ENCODE peak calls at places on chromosome 3, in ten cellular contexts. One of them, this sample, is unnamed.

GRCh38 chr3:5160926-5161858 is 26.3 kb upstream of the EDEM1 start:
- DNase-seq in sciatic nerve: no peak
- DNase-seq in fibroblast of the conjunctiva: no peak
- DNase-seq in SK-MEL-5: no peak
- DNase-seq in WTC11: no peak
- DNase-seq in activated T-cell treated with anti-CD3 and anti-CD28 coated beads for 1 hour: no peak
- DNase-seq in C1 segment of cervical spinal cord: no peak
- DNase-seq in right atrium auricular region: no peak
- DNase-seq in memory B cell: no peak
- DNase-seq in activated CD4-positive, CD25-positive, alpha-beta regulatory T cell treated with anti-CD3 and anti-CD28 coated beads, Interleukin-2, amount 50 U/mL, for 16 hours: no peak
- DNase-seq in this sample: no peak

GRCh38 chr3:53045784-53046170 is at the start of gene SFMBT1:
- DNase-seq in sciatic nerve: peak
- DNase-seq in fibroblast of the conjunctiva: no peak
- DNase-seq in SK-MEL-5: peak
- DNase-seq in WTC11: peak
- DNase-seq in activated T-cell treated with anti-CD3 and anti-CD28 coated beads for 1 hour: peak
- DNase-seq in C1 segment of cervical spinal cord: peak
- DNase-seq in right atrium auricular region: no peak
- DNase-seq in memory B cell: no peak
- DNase-seq in activated CD4-positive, CD25-positive, alpha-beta regulatory T cell treated with anti-CD3 and anti-CD28 coated beads, Interleukin-2, amount 50 U/mL, for 16 hours: peak
- DNase-seq in this sample: peak

GRCh38 chr3:47512416-47513124 is 942 bp downstream of the ELP6 start:
- DNase-seq in sciatic nerve: peak
- DNase-seq in fibroblast of the conjunctiva: no peak
- DNase-seq in SK-MEL-5: peak
- DNase-seq in WTC11: no peak
- DNase-seq in activated T-cell treated with anti-CD3 and anti-CD28 coated beads for 1 hour: no peak
- DNase-seq in C1 segment of cervical spinal cord: peak
- DNase-seq in right atrium auricular region: no peak
- DNase-seq in memory B cell: no peak
- DNase-seq in activated CD4-positive, CD25-positive, alpha-beta regulatory T cell treated with anti-CD3 and anti-CD28 coated beads, Interleukin-2, amount 50 U/mL, for 16 hours: no peak
- DNase-seq in this sample: no peak

GRCh38 chr3:147191795-147192385 is 214.5 kb downstream of the ZIC4 start:
- DNase-seq in sciatic nerve: no peak
- DNase-seq in fibroblast of the conjunctiva: peak
- DNase-seq in SK-MEL-5: peak
- DNase-seq in WTC11: peak
- DNase-seq in activated T-cell treated with anti-CD3 and anti-CD28 coated beads for 1 hour: no peak
- DNase-seq in C1 segment of cervical spinal cord: peak
- DNase-seq in right atrium auricular region: no peak
- DNase-seq in memory B cell: no peak
- DNase-seq in activated CD4-positive, CD25-positive, alpha-beta regulatory T cell treated with anti-CD3 and anti-CD28 coated beads, Interleukin-2, amount 50 U/mL, for 16 hours: no peak
- DNase-seq in this sample: no peak

GRCh38 chr3:177201707-177202397 is 4.6 kb upstream of the TBL1XR1 start:
- DNase-seq in sciatic nerve: no peak
- DNase-seq in fibroblast of the conjunctiva: no peak
- DNase-seq in SK-MEL-5: peak
- DNase-seq in WTC11: no peak
- DNase-seq in activated T-cell treated with anti-CD3 and anti-CD28 coated beads for 1 hour: peak
- DNase-seq in C1 segment of cervical spinal cord: no peak
- DNase-seq in right atrium auricular region: peak
- DNase-seq in memory B cell: no peak
- DNase-seq in activated CD4-positive, CD25-positive, alpha-beta regulatory T cell treated with anti-CD3 and anti-CD28 coated beads, Interleukin-2, amount 50 U/mL, for 16 hours: peak
- DNase-seq in this sample: no peak

GRCh38 chr3:72844436-72844999 is 3.7 kb downstream of the SHQ1 start:
- DNase-seq in sciatic nerve: no peak
- DNase-seq in fibroblast of the conjunctiva: no peak
- DNase-seq in SK-MEL-5: no peak
- DNase-seq in WTC11: no peak
- DNase-seq in activated T-cell treated with anti-CD3 and anti-CD28 coated beads for 1 hour: no peak
- DNase-seq in C1 segment of cervical spinal cord: no peak
- DNase-seq in right atrium auricular region: no peak
- DNase-seq in memory B cell: no peak
- DNase-seq in activated CD4-positive, CD25-positive, alpha-beta regulatory T cell treated with anti-CD3 and anti-CD28 coated beads, Interleukin-2, amount 50 U/mL, for 16 hours: no peak
- DNase-seq in this sample: no peak

GRCh38 chr3:112000971-112001370 is 2.2 kb downstream of the TAGLN3 start:
- DNase-seq in sciatic nerve: no peak
- DNase-seq in fibroblast of the conjunctiva: no peak
- DNase-seq in SK-MEL-5: no peak
- DNase-seq in WTC11: no peak
- DNase-seq in activated T-cell treated with anti-CD3 and anti-CD28 coated beads for 1 hour: no peak
- DNase-seq in C1 segment of cervical spinal cord: no peak
- DNase-seq in right atrium auricular region: no peak
- DNase-seq in memory B cell: no peak
- DNase-seq in activated CD4-positive, CD25-positive, alpha-beta regulatory T cell treated with anti-CD3 and anti-CD28 coated beads, Interleukin-2, amount 50 U/mL, for 16 hours: no peak
- DNase-seq in this sample: no peak

GRCh38 chr3:12040902-12041301 is 36.7 kb downstream of the SYN2 start:
- DNase-seq in sciatic nerve: no peak
- DNase-seq in fibroblast of the conjunctiva: no peak
- DNase-seq in SK-MEL-5: no peak
- DNase-seq in WTC11: no peak
- DNase-seq in activated T-cell treated with anti-CD3 and anti-CD28 coated beads for 1 hour: no peak
- DNase-seq in C1 segment of cervical spinal cord: no peak
- DNase-seq in right atrium auricular region: no peak
- DNase-seq in memory B cell: no peak
- DNase-seq in activated CD4-positive, CD25-positive, alpha-beta regulatory T cell treated with anti-CD3 and anti-CD28 coated beads, Interleukin-2, amount 50 U/mL, for 16 hours: no peak
- DNase-seq in this sample: no peak

GRCh38 chr3:64190517-64191515 is 34.5 kb downstream of the PRICKLE2 start:
- DNase-seq in sciatic nerve: no peak
- DNase-seq in fibroblast of the conjunctiva: peak
- DNase-seq in SK-MEL-5: no peak
- DNase-seq in WTC11: no peak
- DNase-seq in activated T-cell treated with anti-CD3 and anti-CD28 coated beads for 1 hour: no peak
- DNase-seq in C1 segment of cervical spinal cord: no peak
- DNase-seq in right atrium auricular region: no peak
- DNase-seq in memory B cell: no peak
- DNase-seq in activated CD4-positive, CD25-positive, alpha-beta regulatory T cell treated with anti-CD3 and anti-CD28 coated beads, Interleukin-2, amount 50 U/mL, for 16 hours: no peak
- DNase-seq in this sample: no peak

GRCh38 chr3:156433138-156433537 is 121.8 kb downstream of the SSR3 start:
- DNase-seq in sciatic nerve: no peak
- DNase-seq in fibroblast of the conjunctiva: no peak
- DNase-seq in SK-MEL-5: no peak
- DNase-seq in WTC11: no peak
- DNase-seq in activated T-cell treated with anti-CD3 and anti-CD28 coated beads for 1 hour: no peak
- DNase-seq in C1 segment of cervical spinal cord: no peak
- DNase-seq in right atrium auricular region: no peak
- DNase-seq in memory B cell: no peak
- DNase-seq in activated CD4-positive, CD25-positive, alpha-beta regulatory T cell treated with anti-CD3 and anti-CD28 coated beads, Interleukin-2, amount 50 U/mL, for 16 hours: no peak
- DNase-seq in this sample: no peak

GRCh38 chr3:197487911-197488391 is 67.8 kb downstream of the BDH1 start:
- DNase-seq in sciatic nerve: peak
- DNase-seq in fibroblast of the conjunctiva: peak
- DNase-seq in SK-MEL-5: peak
- DNase-seq in WTC11: no peak
- DNase-seq in activated T-cell treated with anti-CD3 and anti-CD28 coated beads for 1 hour: no peak
- DNase-seq in C1 segment of cervical spinal cord: no peak
- DNase-seq in right atrium auricular region: peak
- DNase-seq in memory B cell: no peak
- DNase-seq in activated CD4-positive, CD25-positive, alpha-beta regulatory T cell treated with anti-CD3 and anti-CD28 coated beads, Interleukin-2, amount 50 U/mL, for 16 hours: no peak
- DNase-seq in this sample: peak

GRCh38 chr3:197854596-197855343 is 63.7 kb downstream of the LRCH3 start:
- DNase-seq in sciatic nerve: no peak
- DNase-seq in fibroblast of the conjunctiva: peak
- DNase-seq in SK-MEL-5: no peak
- DNase-seq in WTC11: peak
- DNase-seq in activated T-cell treated with anti-CD3 and anti-CD28 coated beads for 1 hour: no peak
- DNase-seq in C1 segment of cervical spinal cord: no peak
- DNase-seq in right atrium auricular region: no peak
- DNase-seq in memory B cell: no peak
- DNase-seq in activated CD4-positive, CD25-positive, alpha-beta regulatory T cell treated with anti-CD3 and anti-CD28 coated beads, Interleukin-2, amount 50 U/mL, for 16 hours: no peak
- DNase-seq in this sample: no peak

GRCh38 chr3:24316887-24317383 is 177.7 kb downstream of the THRB start:
- DNase-seq in sciatic nerve: no peak
- DNase-seq in fibroblast of the conjunctiva: no peak
- DNase-seq in SK-MEL-5: no peak
- DNase-seq in WTC11: no peak
- DNase-seq in activated T-cell treated with anti-CD3 and anti-CD28 coated beads for 1 hour: no peak
- DNase-seq in C1 segment of cervical spinal cord: no peak
- DNase-seq in right atrium auricular region: no peak
- DNase-seq in memory B cell: no peak
- DNase-seq in activated CD4-positive, CD25-positive, alpha-beta regulatory T cell treated with anti-CD3 and anti-CD28 coated beads, Interleukin-2, amount 50 U/mL, for 16 hours: no peak
- DNase-seq in this sample: no peak

GRCh38 chr3:72336114-72336651 is 512.1 kb downstream of the SHQ1 start:
- DNase-seq in sciatic nerve: no peak
- DNase-seq in fibroblast of the conjunctiva: no peak
- DNase-seq in SK-MEL-5: no peak
- DNase-seq in WTC11: no peak
- DNase-seq in activated T-cell treated with anti-CD3 and anti-CD28 coated beads for 1 hour: no peak
- DNase-seq in C1 segment of cervical spinal cord: no peak
- DNase-seq in right atrium auricular region: no peak
- DNase-seq in memory B cell: no peak
- DNase-seq in activated CD4-positive, CD25-positive, alpha-beta regulatory T cell treated with anti-CD3 and anti-CD28 coated beads, Interleukin-2, amount 50 U/mL, for 16 hours: no peak
- DNase-seq in this sample: no peak

GRCh38 chr3:147649475-147649874 is 240.3 kb downstream of the ZIC1 start:
- DNase-seq in sciatic nerve: no peak
- DNase-seq in fibroblast of the conjunctiva: no peak
- DNase-seq in SK-MEL-5: no peak
- DNase-seq in WTC11: no peak
- DNase-seq in activated T-cell treated with anti-CD3 and anti-CD28 coated beads for 1 hour: no peak
- DNase-seq in C1 segment of cervical spinal cord: no peak
- DNase-seq in right atrium auricular region: no peak
- DNase-seq in memory B cell: no peak
- DNase-seq in activated CD4-positive, CD25-positive, alpha-beta regulatory T cell treated with anti-CD3 and anti-CD28 coated beads, Interleukin-2, amount 50 U/mL, for 16 hours: no peak
- DNase-seq in this sample: no peak

GRCh38 chr3:36700537-36701248 is 63.7 kb downstream of the DCLK3 start:
- DNase-seq in sciatic nerve: peak
- DNase-seq in fibroblast of the conjunctiva: peak
- DNase-seq in SK-MEL-5: peak
- DNase-seq in WTC11: peak
- DNase-seq in activated T-cell treated with anti-CD3 and anti-CD28 coated beads for 1 hour: no peak
- DNase-seq in C1 segment of cervical spinal cord: peak
- DNase-seq in right atrium auricular region: no peak
- DNase-seq in memory B cell: no peak
- DNase-seq in activated CD4-positive, CD25-positive, alpha-beta regulatory T cell treated with anti-CD3 and anti-CD28 coated beads, Interleukin-2, amount 50 U/mL, for 16 hours: no peak
- DNase-seq in this sample: peak

GRCh38 chr3:47571391-47572165 is 7.1 kb downstream of the CSPG5 start:
- DNase-seq in sciatic nerve: no peak
- DNase-seq in fibroblast of the conjunctiva: no peak
- DNase-seq in SK-MEL-5: no peak
- DNase-seq in WTC11: no peak
- DNase-seq in activated T-cell treated with anti-CD3 and anti-CD28 coated beads for 1 hour: no peak
- DNase-seq in C1 segment of cervical spinal cord: peak
- DNase-seq in right atrium auricular region: no peak
- DNase-seq in memory B cell: no peak
- DNase-seq in activated CD4-positive, CD25-positive, alpha-beta regulatory T cell treated with anti-CD3 and anti-CD28 coated beads, Interleukin-2, amount 50 U/mL, for 16 hours: no peak
- DNase-seq in this sample: no peak

GRCh38 chr3:70854108-70854507 is 541.7 kb upstream of the MDFIC2 start:
- DNase-seq in sciatic nerve: no peak
- DNase-seq in fibroblast of the conjunctiva: no peak
- DNase-seq in SK-MEL-5: no peak
- DNase-seq in WTC11: no peak
- DNase-seq in activated T-cell treated with anti-CD3 and anti-CD28 coated beads for 1 hour: no peak
- DNase-seq in C1 segment of cervical spinal cord: no peak
- DNase-seq in right atrium auricular region: no peak
- DNase-seq in memory B cell: no peak
- DNase-seq in activated CD4-positive, CD25-positive, alpha-beta regulatory T cell treated with anti-CD3 and anti-CD28 coated beads, Interleukin-2, amount 50 U/mL, for 16 hours: no peak
- DNase-seq in this sample: no peak

GRCh38 chr3:59127071-59127470 is 77.2 kb upstream of the CFAP20DC start:
- DNase-seq in sciatic nerve: no peak
- DNase-seq in fibroblast of the conjunctiva: peak
- DNase-seq in SK-MEL-5: peak
- DNase-seq in WTC11: no peak
- DNase-seq in activated T-cell treated with anti-CD3 and anti-CD28 coated beads for 1 hour: no peak
- DNase-seq in C1 segment of cervical spinal cord: no peak
- DNase-seq in right atrium auricular region: no peak
- DNase-seq in memory B cell: no peak
- DNase-seq in activated CD4-positive, CD25-positive, alpha-beta regulatory T cell treated with anti-CD3 and anti-CD28 coated beads, Interleukin-2, amount 50 U/mL, for 16 hours: no peak
- DNase-seq in this sample: no peak

GRCh38 chr3:112302881-112303761 is 9.1 kb upstream of the SLC9C1 start:
- DNase-seq in sciatic nerve: no peak
- DNase-seq in fibroblast of the conjunctiva: no peak
- DNase-seq in SK-MEL-5: peak
- DNase-seq in WTC11: peak
- DNase-seq in activated T-cell treated with anti-CD3 and anti-CD28 coated beads for 1 hour: no peak
- DNase-seq in C1 segment of cervical spinal cord: peak
- DNase-seq in right atrium auricular region: no peak
- DNase-seq in memory B cell: no peak
- DNase-seq in activated CD4-positive, CD25-positive, alpha-beta regulatory T cell treated with anti-CD3 and anti-CD28 coated beads, Interleukin-2, amount 50 U/mL, for 16 hours: no peak
- DNase-seq in this sample: no peak

GRCh38 chr3:57927916-57928315 is 80.3 kb upstream of the FLNB start:
- DNase-seq in sciatic nerve: no peak
- DNase-seq in fibroblast of the conjunctiva: no peak
- DNase-seq in SK-MEL-5: no peak
- DNase-seq in WTC11: no peak
- DNase-seq in activated T-cell treated with anti-CD3 and anti-CD28 coated beads for 1 hour: no peak
- DNase-seq in C1 segment of cervical spinal cord: no peak
- DNase-seq in right atrium auricular region: no peak
- DNase-seq in memory B cell: no peak
- DNase-seq in activated CD4-positive, CD25-positive, alpha-beta regulatory T cell treated with anti-CD3 and anti-CD28 coated beads, Interleukin-2, amount 50 U/mL, for 16 hours: no peak
- DNase-seq in this sample: no peak

GRCh38 chr3:140493271-140493670 is 184.6 kb upstream of the TRIM42 start:
- DNase-seq in sciatic nerve: no peak
- DNase-seq in fibroblast of the conjunctiva: no peak
- DNase-seq in SK-MEL-5: no peak
- DNase-seq in WTC11: no peak
- DNase-seq in activated T-cell treated with anti-CD3 and anti-CD28 coated beads for 1 hour: no peak
- DNase-seq in C1 segment of cervical spinal cord: no peak
- DNase-seq in right atrium auricular region: no peak
- DNase-seq in memory B cell: no peak
- DNase-seq in activated CD4-positive, CD25-positive, alpha-beta regulatory T cell treated with anti-CD3 and anti-CD28 coated beads, Interleukin-2, amount 50 U/mL, for 16 hours: no peak
- DNase-seq in this sample: no peak

GRCh38 chr3:133570937-133571320 is 2.6 kb upstream of the CDV3 start:
- DNase-seq in sciatic nerve: no peak
- DNase-seq in fibroblast of the conjunctiva: no peak
- DNase-seq in SK-MEL-5: no peak
- DNase-seq in WTC11: no peak
- DNase-seq in activated T-cell treated with anti-CD3 and anti-CD28 coated beads for 1 hour: no peak
- DNase-seq in C1 segment of cervical spinal cord: no peak
- DNase-seq in right atrium auricular region: peak
- DNase-seq in memory B cell: no peak
- DNase-seq in activated CD4-positive, CD25-positive, alpha-beta regulatory T cell treated with anti-CD3 and anti-CD28 coated beads, Interleukin-2, amount 50 U/mL, for 16 hours: no peak
- DNase-seq in this sample: no peak

GRCh38 chr3:186298876-186299275 is 63.2 kb downstream of the DGKG start:
- DNase-seq in sciatic nerve: no peak
- DNase-seq in fibroblast of the conjunctiva: no peak
- DNase-seq in SK-MEL-5: no peak
- DNase-seq in WTC11: no peak
- DNase-seq in activated T-cell treated with anti-CD3 and anti-CD28 coated beads for 1 hour: no peak
- DNase-seq in C1 segment of cervical spinal cord: no peak
- DNase-seq in right atrium auricular region: no peak
- DNase-seq in memory B cell: no peak
- DNase-seq in activated CD4-positive, CD25-positive, alpha-beta regulatory T cell treated with anti-CD3 and anti-CD28 coated beads, Interleukin-2, amount 50 U/mL, for 16 hours: no peak
- DNase-seq in this sample: no peak

GRCh38 chr3:143464850-143465249 is 345.3 kb downstream of the CHST2 start:
- DNase-seq in sciatic nerve: no peak
- DNase-seq in fibroblast of the conjunctiva: peak
- DNase-seq in SK-MEL-5: no peak
- DNase-seq in WTC11: no peak
- DNase-seq in activated T-cell treated with anti-CD3 and anti-CD28 coated beads for 1 hour: no peak
- DNase-seq in C1 segment of cervical spinal cord: no peak
- DNase-seq in right atrium auricular region: no peak
- DNase-seq in memory B cell: no peak
- DNase-seq in activated CD4-positive, CD25-positive, alpha-beta regulatory T cell treated with anti-CD3 and anti-CD28 coated beads, Interleukin-2, amount 50 U/mL, for 16 hours: no peak
- DNase-seq in this sample: no peak

GRCh38 chr3:52523386-52524257 is 10.0 kb downstream of the NT5DC2 start:
- DNase-seq in sciatic nerve: peak
- DNase-seq in fibroblast of the conjunctiva: no peak
- DNase-seq in SK-MEL-5: no peak
- DNase-seq in WTC11: no peak
- DNase-seq in activated T-cell treated with anti-CD3 and anti-CD28 coated beads for 1 hour: no peak
- DNase-seq in C1 segment of cervical spinal cord: no peak
- DNase-seq in right atrium auricular region: no peak
- DNase-seq in memory B cell: no peak
- DNase-seq in activated CD4-positive, CD25-positive, alpha-beta regulatory T cell treated with anti-CD3 and anti-CD28 coated beads, Interleukin-2, amount 50 U/mL, for 16 hours: no peak
- DNase-seq in this sample: no peak

GRCh38 chr3:172550347-172550943 is 27.2 kb upstream of the TNFSF10 start:
- DNase-seq in sciatic nerve: no peak
- DNase-seq in fibroblast of the conjunctiva: peak
- DNase-seq in SK-MEL-5: no peak
- DNase-seq in WTC11: no peak
- DNase-seq in activated T-cell treated with anti-CD3 and anti-CD28 coated beads for 1 hour: peak
- DNase-seq in C1 segment of cervical spinal cord: no peak
- DNase-seq in right atrium auricular region: no peak
- DNase-seq in memory B cell: no peak
- DNase-seq in activated CD4-positive, CD25-positive, alpha-beta regulatory T cell treated with anti-CD3 and anti-CD28 coated beads, Interleukin-2, amount 50 U/mL, for 16 hours: no peak
- DNase-seq in this sample: no peak

GRCh38 chr3:35307296-35307695 is 332.0 kb upstream of the ARPP21 start:
- DNase-seq in sciatic nerve: no peak
- DNase-seq in fibroblast of the conjunctiva: no peak
- DNase-seq in SK-MEL-5: no peak
- DNase-seq in WTC11: no peak
- DNase-seq in activated T-cell treated with anti-CD3 and anti-CD28 coated beads for 1 hour: no peak
- DNase-seq in C1 segment of cervical spinal cord: no peak
- DNase-seq in right atrium auricular region: no peak
- DNase-seq in memory B cell: no peak
- DNase-seq in activated CD4-positive, CD25-positive, alpha-beta regulatory T cell treated with anti-CD3 and anti-CD28 coated beads, Interleukin-2, amount 50 U/mL, for 16 hours: no peak
- DNase-seq in this sample: no peak

This sample was measured in ureter.